ENCODE peak calls at places on chromosomes 2 and 18, in six cellular contexts. One of them, this sample, is unnamed.

GRCh38 chr2:85997016-85997970 is 108.4 kb downstream of the POLR1A start:
- DNase-seq in cardiac muscle cell: peak
- DNase-seq in stimulated activated naive CD4-positive, alpha-beta T cell treated with Interleukin-2 at 50 U/mL for 16 hours: no peak
- DNase-seq in lower leg skin: no peak
- DNase-seq in dorsolateral prefrontal cortex: peak
- DNase-seq in activated effector memory CD4-positive, alpha-beta T cell treated with anti-CD3 and anti-CD28 coated beads, Interleukin-2, amount 50 U/mL, for 16 hours: peak
- DNase-seq in this sample: no peak

GRCh38 chr2:127573771-127574170 is 38.3 kb downstream of the MYO7B start:
- DNase-seq in stimulated activated naive CD4-positive, alpha-beta T cell treated with Interleukin-2 at 50 U/mL for 16 hours: no peak
- DNase-seq in lower leg skin: no peak
- DNase-seq in cardiac muscle cell: no peak
- DNase-seq in dorsolateral prefrontal cortex: no peak
- DNase-seq in activated effector memory CD4-positive, alpha-beta T cell treated with anti-CD3 and anti-CD28 coated beads, Interleukin-2, amount 50 U/mL, for 16 hours: peak
- DNase-seq in this sample: no peak

GRCh38 chr2:133509777-133510176 is 58.5 kb downstream of the NCKAP5 start:
- DNase-seq in lower leg skin: no peak
- DNase-seq in dorsolateral prefrontal cortex: no peak
- DNase-seq in activated effector memory CD4-positive, alpha-beta T cell treated with anti-CD3 and anti-CD28 coated beads, Interleukin-2, amount 50 U/mL, for 16 hours: no peak
- DNase-seq in cardiac muscle cell: no peak
- DNase-seq in stimulated activated naive CD4-positive, alpha-beta T cell treated with Interleukin-2 at 50 U/mL for 16 hours: no peak
- DNase-seq in this sample: no peak

GRCh38 chr2:55049794-55050132 is 488 bp downstream of the RTN4 start:
- DNase-seq in cardiac muscle cell: no peak
- DNase-seq in lower leg skin: no peak
- DNase-seq in activated effector memory CD4-positive, alpha-beta T cell treated with anti-CD3 and anti-CD28 coated beads, Interleukin-2, amount 50 U/mL, for 16 hours: no peak
- DNase-seq in dorsolateral prefrontal cortex: no peak
- DNase-seq in stimulated activated naive CD4-positive, alpha-beta T cell treated with Interleukin-2 at 50 U/mL for 16 hours: no peak
- DNase-seq in this sample: no peak

GRCh38 chr2:241637233-241638062 is at the start of gene ATG4B:
- DNase-seq in lower leg skin: peak
- DNase-seq in activated effector memory CD4-positive, alpha-beta T cell treated with anti-CD3 and anti-CD28 coated beads, Interleukin-2, amount 50 U/mL, for 16 hours: peak
- DNase-seq in cardiac muscle cell: peak
- DNase-seq in dorsolateral prefrontal cortex: peak
- DNase-seq in stimulated activated naive CD4-positive, alpha-beta T cell treated with Interleukin-2 at 50 U/mL for 16 hours: peak
- DNase-seq in this sample: peak

GRCh38 chr18:3217930-3218647 is 1.7 kb downstream of the MYOM1 start:
- DNase-seq in lower leg skin: no peak
- DNase-seq in stimulated activated naive CD4-positive, alpha-beta T cell treated with Interleukin-2 at 50 U/mL for 16 hours: no peak
- DNase-seq in activated effector memory CD4-positive, alpha-beta T cell treated with anti-CD3 and anti-CD28 coated beads, Interleukin-2, amount 50 U/mL, for 16 hours: no peak
- DNase-seq in dorsolateral prefrontal cortex: no peak
- DNase-seq in cardiac muscle cell: peak
- DNase-seq in this sample: peak

GRCh38 chr2:107322406-107322805 is 436.4 kb upstream of the ST6GAL2 start:
- DNase-seq in dorsolateral prefrontal cortex: no peak
- DNase-seq in activated effector memory CD4-positive, alpha-beta T cell treated with anti-CD3 and anti-CD28 coated beads, Interleukin-2, amount 50 U/mL, for 16 hours: no peak
- DNase-seq in cardiac muscle cell: no peak
- DNase-seq in stimulated activated naive CD4-positive, alpha-beta T cell treated with Interleukin-2 at 50 U/mL for 16 hours: no peak
- DNase-seq in lower leg skin: no peak
- DNase-seq in this sample: no peak

GRCh38 chr2:23583467-23583866 is 198.5 kb downstream of the KLHL29 start:
- DNase-seq in activated effector memory CD4-positive, alpha-beta T cell treated with anti-CD3 and anti-CD28 coated beads, Interleukin-2, amount 50 U/mL, for 16 hours: no peak
- DNase-seq in dorsolateral prefrontal cortex: no peak
- DNase-seq in cardiac muscle cell: no peak
- DNase-seq in lower leg skin: no peak
- DNase-seq in stimulated activated naive CD4-positive, alpha-beta T cell treated with Interleukin-2 at 50 U/mL for 16 hours: no peak
- DNase-seq in this sample: no peak

GRCh38 chr2:101357386-101357785 is 29.9 kb downstream of the CREG2 start:
- DNase-seq in activated effector memory CD4-positive, alpha-beta T cell treated with anti-CD3 and anti-CD28 coated beads, Interleukin-2, amount 50 U/mL, for 16 hours: no peak
- DNase-seq in stimulated activated naive CD4-positive, alpha-beta T cell treated with Interleukin-2 at 50 U/mL for 16 hours: no peak
- DNase-seq in cardiac muscle cell: no peak
- DNase-seq in lower leg skin: no peak
- DNase-seq in dorsolateral prefrontal cortex: no peak
- DNase-seq in this sample: no peak

GRCh38 chr2:191178806-191179514 is 28.2 kb upstream of the STAT4 start:
- DNase-seq in cardiac muscle cell: peak
- DNase-seq in lower leg skin: peak
- DNase-seq in dorsolateral prefrontal cortex: no peak
- DNase-seq in stimulated activated naive CD4-positive, alpha-beta T cell treated with Interleukin-2 at 50 U/mL for 16 hours: no peak
- DNase-seq in activated effector memory CD4-positive, alpha-beta T cell treated with anti-CD3 and anti-CD28 coated beads, Interleukin-2, amount 50 U/mL, for 16 hours: no peak
- DNase-seq in this sample: no peak

GRCh38 chr18:58268849-58269248 is 224.8 kb downstream of the NEDD4L start:
- DNase-seq in activated effector memory CD4-positive, alpha-beta T cell treated with anti-CD3 and anti-CD28 coated beads, Interleukin-2, amount 50 U/mL, for 16 hours: no peak
- DNase-seq in cardiac muscle cell: peak
- DNase-seq in dorsolateral prefrontal cortex: no peak
- DNase-seq in stimulated activated naive CD4-positive, alpha-beta T cell treated with Interleukin-2 at 50 U/mL for 16 hours: no peak
- DNase-seq in lower leg skin: peak
- DNase-seq in this sample: no peak

GRCh38 chr2:83323055-83323454 is 1136.0 kb downstream of the SUCLG1 start:
- DNase-seq in dorsolateral prefrontal cortex: no peak
- DNase-seq in stimulated activated naive CD4-positive, alpha-beta T cell treated with Interleukin-2 at 50 U/mL for 16 hours: no peak
- DNase-seq in cardiac muscle cell: no peak
- DNase-seq in activated effector memory CD4-positive, alpha-beta T cell treated with anti-CD3 and anti-CD28 coated beads, Interleukin-2, amount 50 U/mL, for 16 hours: no peak
- DNase-seq in lower leg skin: no peak
- DNase-seq in this sample: no peak

GRCh38 chr2:88452980-88453582 is 588 bp upstream of the FOXI3 start:
- DNase-seq in lower leg skin: no peak
- DNase-seq in cardiac muscle cell: peak
- DNase-seq in dorsolateral prefrontal cortex: no peak
- DNase-seq in activated effector memory CD4-positive, alpha-beta T cell treated with anti-CD3 and anti-CD28 coated beads, Interleukin-2, amount 50 U/mL, for 16 hours: no peak
- DNase-seq in stimulated activated naive CD4-positive, alpha-beta T cell treated with Interleukin-2 at 50 U/mL for 16 hours: no peak
- DNase-seq in this sample: no peak

GRCh38 chr18:62881509-62882016 is 166.2 kb downstream of the PHLPP1 start:
- DNase-seq in stimulated activated naive CD4-positive, alpha-beta T cell treated with Interleukin-2 at 50 U/mL for 16 hours: no peak
- DNase-seq in lower leg skin: peak
- DNase-seq in cardiac muscle cell: peak
- DNase-seq in activated effector memory CD4-positive, alpha-beta T cell treated with anti-CD3 and anti-CD28 coated beads, Interleukin-2, amount 50 U/mL, for 16 hours: no peak
- DNase-seq in dorsolateral prefrontal cortex: no peak
- DNase-seq in this sample: peak

GRCh38 chr2:10274376-10274775 is 28.3 kb upstream of the HPCAL1 start:
- DNase-seq in dorsolateral prefrontal cortex: no peak
- DNase-seq in cardiac muscle cell: no peak
- DNase-seq in stimulated activated naive CD4-positive, alpha-beta T cell treated with Interleukin-2 at 50 U/mL for 16 hours: no peak
- DNase-seq in activated effector memory CD4-positive, alpha-beta T cell treated with anti-CD3 and anti-CD28 coated beads, Interleukin-2, amount 50 U/mL, for 16 hours: peak
- DNase-seq in lower leg skin: no peak
- DNase-seq in this sample: no peak

GRCh38 chr2:2333076-2333475 is 2.0 kb upstream of the MYT1L start:
- DNase-seq in dorsolateral prefrontal cortex: peak
- DNase-seq in activated effector memory CD4-positive, alpha-beta T cell treated with anti-CD3 and anti-CD28 coated beads, Interleukin-2, amount 50 U/mL, for 16 hours: no peak
- DNase-seq in lower leg skin: no peak
- DNase-seq in cardiac muscle cell: no peak
- DNase-seq in stimulated activated naive CD4-positive, alpha-beta T cell treated with Interleukin-2 at 50 U/mL for 16 hours: no peak
- DNase-seq in this sample: peak

This sample was measured in LNCaP clone FGC.